ENCODE peak calls at places on chromosomes 16 and 17, in seven cellular contexts. V is adrenal gland, J is WTC11, P is neural crest cell, W is pancreas, D is ovary, T is cardiac muscle cell. B is an unnamed sample.

GRCh38 chr17:2008332-2009126 is 16.6 kb downstream of the RTN4RL1 start:
- DNase-seq in V (no peak), J (no peak), P (no peak), W (no peak), D (no peak), T (no peak), B (no peak)

GRCh38 chr17:55161935-55162555 is 102.7 kb upstream of the HLF start:
- DNase-seq in V (no peak), J (no peak), P (no peak), W (no peak), D (no peak), T (peak; percentile 38), B (no peak)

GRCh38 chr16:1823821-1824220 is 2.8 kb downstream of the HAGH start:
- DNase-seq in V (peak; percentile 94), J (peak; percentile 67), P (no peak), W (no peak), D (no peak), T (peak; percentile 70), B (no peak)

GRCh38 chr17:51391992-51392654 is 131.8 kb downstream of the UTP18 start:
- DNase-seq in V (no peak), J (no peak), P (no peak), W (no peak), D (no peak), T (no peak), B (no peak)

GRCh38 chr17:46793541-46793940 is 25.0 kb downstream of the WNT3 start:
- DNase-seq in V (no peak), J (no peak), P (no peak), W (no peak), D (no peak), T (no peak), B (no peak)

GRCh38 chr17:77404812-77405581 is 264.2 kb downstream of the SEC14L1 start:
- DNase-seq in V (peak; percentile 73), J (no peak), P (no peak), W (no peak), D (no peak), T (peak; percentile 68), B (peak; percentile 82)

GRCh38 chr17:45643591-45643990 is 140.5 kb upstream of the CRHR1 start:
- DNase-seq in V (no peak), J (no peak), P (no peak), W (no peak), D (no peak), T (no peak), B (no peak)

GRCh38 chr16:54282923-54283734 is 3.5 kb downstream of the IRX3 start:
- DNase-seq in V (no peak), J (peak; percentile 26), P (no peak), W (no peak), D (peak; percentile 17), T (no peak), B (no peak)

GRCh38 chr17:78853926-78854394 is 13.3 kb upstream of the USP36 start:
- DNase-seq in V (no peak), J (no peak), P (no peak), W (no peak), D (no peak), T (no peak), B (no peak)

GRCh38 chr16:47851026-47851610 is 304.7 kb downstream of the ABCC12 start:
- DNase-seq in V (no peak), J (no peak), P (no peak), W (no peak), D (no peak), T (no peak), B (no peak)

GRCh38 chr17:41335747-41336146 is 14.9 kb downstream of the KRT33A start:
- DNase-seq in V (no peak), J (no peak), P (no peak), W (no peak), D (no peak), T (no peak), B (no peak)

GRCh38 chr16:85390511-85391174 is 222.5 kb upstream of the GSE1 start:
- DNase-seq in V (peak; percentile 98), J (peak; percentile 7), P (no peak), W (peak; percentile 17), D (peak; percentile 73), T (peak; percentile 95), B (peak; percentile 10)

GRCh38 chr16:84689126-84689525 is 10.7 kb upstream of the USP10 start:
- DNase-seq in V (no peak), J (no peak), P (no peak), W (no peak), D (no peak), T (peak; percentile 81), B (no peak)

GRCh38 chr17:58365980-58366595 is 14.1 kb upstream of the SUPT4H1 start:
- DNase-seq in V (no peak), J (no peak), P (no peak), W (no peak), D (no peak), T (no peak), B (no peak)

GRCh38 chr16:61263400-61263799 is 772.8 kb downstream of the CDH8 start:
- DNase-seq in V (no peak), J (no peak), P (no peak), W (no peak), D (no peak), T (no peak), B (no peak)

GRCh38 chr17:65557349-65558310 is 3.8 kb downstream of the AXIN2 start:
- DNase-seq in V (peak; percentile 60), J (no peak), P (no peak), W (no peak), D (no peak), T (peak; percentile 73), B (no peak)

GRCh38 chr17:64457156-64457555 is 8.2 kb downstream of the MILR1 start:
- DNase-seq in V (no peak), J (no peak), P (no peak), W (no peak), D (no peak), T (peak; percentile 39), B (no peak)

GRCh38 chr17:74389094-74389753 is 21.9 kb downstream of the GPR142 start:
- DNase-seq in V (no peak), J (no peak), P (no peak), W (no peak), D (no peak), T (no peak), B (no peak)

GRCh38 chr16:49269231-49269630 is 12.4 kb downstream of the CBLN1 start:
- DNase-seq in V (no peak), J (no peak), P (no peak), W (no peak), D (no peak), T (no peak), B (no peak)

GRCh38 chr16:87206646-87207451 is 110.3 kb downstream of the C16orf95 start:
- DNase-seq in V (no peak), J (no peak), P (no peak), W (no peak), D (no peak), T (peak; percentile 51), B (no peak)

GRCh38 chr16:28259091-28259780 is 33.1 kb upstream of the SBK1 start:
- DNase-seq in V (no peak), J (no peak), P (no peak), W (no peak), D (no peak), T (no peak), B (no peak)

GRCh38 chr16:16780588-16780987 is 401.6 kb downstream of the NPIPA7 start:
- DNase-seq in V (no peak), J (no peak), P (no peak), W (no peak), D (no peak), T (no peak), B (no peak)

GRCh38 chr16:54847207-54847606 is 83.5 kb upstream of the IRX5 start:
- DNase-seq in V (no peak), J (no peak), P (no peak), W (no peak), D (no peak), T (no peak), B (no peak)

GRCh38 chr16:84928679-84929420 is 82.5 kb downstream of the ZDHHC7 start:
- DNase-seq in V (peak; percentile 86), J (no peak), P (no peak), W (no peak), D (peak; percentile 80), T (peak; percentile 75), B (no peak)

GRCh38 chr17:30858556-30859250 is 26.9 kb downstream of the ATAD5 start:
- DNase-seq in V (no peak), J (no peak), P (no peak), W (no peak), D (no peak), T (peak; percentile 2), B (no peak)

GRCh38 chr17:82098939-82099765 is 1.1 kb upstream of the FASN start:
- DNase-seq in V (no peak), J (no peak), P (no peak), W (peak; percentile 27), D (no peak), T (no peak), B (no peak)
- TF ChIP-seq CTCF in V (no peak), J (no peak), P (no peak), W (no peak), D (no peak), T (no peak), B (no peak)

GRCh38 chr16:88534731-88535141 is 35.5 kb upstream of the ZC3H18 start:
- DNase-seq in V (peak; percentile 61), J (peak; percentile 61), P (no peak), W (no peak), D (peak; percentile 69), T (peak; percentile 43), B (no peak)
- TF ChIP-seq CTCF in V (no peak), J (no peak), P (no peak), W (no peak), D (no peak), T (no peak), B (no peak)

GRCh38 chr17:37110816-37111215 is 162.1 kb downstream of the AATF start:
- DNase-seq in V (no peak), J (no peak), P (no peak), W (no peak), D (no peak), T (no peak), B (no peak)

GRCh38 chr17:37106049-37106448 is 157.3 kb downstream of the AATF start:
- DNase-seq in V (no peak), J (no peak), P (no peak), W (no peak), D (no peak), T (no peak), B (no peak)

GRCh38 chr17:37111329-37111728 is 162.6 kb downstream of the AATF start:
- DNase-seq in V (no peak), J (no peak), P (no peak), W (no peak), D (no peak), T (no peak), B (no peak)

GRCh38 chr17:37107406-37108083 is 158.8 kb downstream of the AATF start:
- DNase-seq in V (peak; percentile 79), J (no peak), P (no peak), W (peak; percentile 43), D (peak; percentile 63), T (peak; percentile 36), B (no peak)

GRCh38 chr17:37110012-37110701 is 161.4 kb downstream of the AATF start:
- DNase-seq in V (no peak), J (no peak), P (no peak), W (no peak), D (no peak), T (no peak), B (no peak)
- TF ChIP-seq CTCF in V (no peak), J (no peak), P (no peak), W (no peak), D (no peak), T (no peak), B (no peak)

DNA sequence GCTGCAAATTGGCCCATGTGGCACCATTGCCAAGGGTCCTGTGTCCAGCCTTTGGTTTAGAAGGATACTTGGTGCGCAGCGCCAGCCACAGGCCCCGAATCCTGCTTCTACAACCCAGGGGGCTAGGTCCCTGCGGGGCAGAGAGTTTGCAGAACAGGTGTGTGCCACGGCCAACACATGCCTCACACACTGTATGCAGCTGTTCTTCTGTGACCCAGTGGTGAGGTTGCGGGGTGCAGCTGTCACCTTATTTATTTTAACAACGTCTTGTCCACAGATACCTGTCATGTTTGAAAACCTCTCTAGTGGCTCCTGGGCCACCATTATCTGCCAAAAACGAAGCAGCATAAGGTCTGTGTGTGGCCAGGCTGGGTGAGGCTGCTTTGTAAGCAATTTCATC is 11.6 kb downstream of the CBFA2T3 start:
- DNase-seq in V (no peak), J (no peak), P (no peak), W (no peak), D (no peak), T (no peak), B (no peak)
- TF ChIP-seq CTCF in V (no peak), J (no peak), P (no peak), W (no peak), D (no peak), T (no peak), B (no peak)